ENCODE peak calls at places on chromosomes 2 and 18, in four cellular contexts. O is uterus, H is aorta, I is fibroblast of lung. V is an unnamed sample.

GRCh38 chr2:190696792-190697398 is 48.0 kb downstream of the NAB1 start:
- DNase-seq in O (no peak), H (no peak), I (no peak), V (no peak)

GRCh38 chr2:227325824-227326195 is 759 bp downstream of the MFF start:
- DNase-seq in O (no peak), H (no peak), I (peak), V (peak)

GRCh38 chr18:22191346-22191710 is 21.9 kb downstream of the GATA6 start:
- DNase-seq in O (no peak), H (no peak), I (peak), V (no peak)

GRCh38 chr2:6927186-6927585 is 10.0 kb downstream of the RNF144A start:
- DNase-seq in O (no peak), H (no peak), I (no peak), V (peak)

GRCh38 chr2:235000426-235001236 is 48.8 kb downstream of the SH3BP4 start:
- DNase-seq in O (no peak), H (no peak), I (peak), V (no peak)

GRCh38 chr2:85920810-85921545 is 32.2 kb upstream of the ST3GAL5 start:
- DNase-seq in O (no peak), H (no peak), I (no peak), V (peak)

GRCh38 chr2:173050684-173051083 is 25.0 kb upstream of the MAP3K20 start:
- DNase-seq in O (no peak), H (no peak), I (no peak), V (no peak)

GRCh38 chr2:151337643-151338042 is 19.7 kb upstream of the TNFAIP6 start:
- DNase-seq in O (no peak), H (no peak), I (peak), V (no peak)

GRCh38 chr18:5720132-5720531 is 175.2 kb downstream of the TMEM200C start:
- DNase-seq in O (no peak), H (no peak), I (no peak), V (no peak)

GRCh38 chr18:6776193-6776592 is 46.7 kb downstream of the ARHGAP28 start:
- DNase-seq in O (no peak), H (no peak), I (peak), V (no peak)

GRCh38 chr2:30652271-30652910 is 154.9 kb downstream of the CAPN13 start:
- DNase-seq in O (no peak), H (no peak), I (no peak), V (no peak)

GRCh38 chr18:76803814-76804213 is 18.5 kb upstream of the ZNF236 start:
- DNase-seq in O (peak), H (no peak), I (peak), V (peak)

GRCh38 chr18:30406728-30407127 is 635.8 kb downstream of the DSC3 start:
- DNase-seq in O (no peak), H (no peak), I (peak), V (no peak)

GRCh38 chr2:241901500-241902351 is 32.2 kb downstream of the RTP5 start:
- DNase-seq in O (peak), H (peak), I (peak), V (no peak)

GRCh38 chr2:31383471-31384153 is 30.9 kb downstream of the XDH start:
- DNase-seq in O (no peak), H (no peak), I (peak), V (no peak)

GRCh38 chr2:174344716-174345472 is 10.1 kb downstream of the SP9 start:
- DNase-seq in O (no peak), H (no peak), I (peak), V (no peak)

GRCh38 chr18:49708674-49709580 is 104.4 kb downstream of the ACAA2 start:
- DNase-seq in O (no peak), H (no peak), I (no peak), V (no peak)

GRCh38 chr2:147703171-147703570 is 141.7 kb upstream of the ACVR2A start:
- DNase-seq in O (no peak), H (no peak), I (no peak), V (no peak)

GRCh38 chr2:212451786-212452200 is 86.8 kb downstream of the ERBB4 start:
- DNase-seq in O (no peak), H (no peak), I (peak), V (no peak)

GRCh38 chr18:49613141-49613641 is 51.3 kb downstream of the LIPG start:
- DNase-seq in O (no peak), H (no peak), I (no peak), V (no peak)

GRCh38 chr2:59236723-59237122 is 995.6 kb upstream of the FANCL start:
- DNase-seq in O (no peak), H (no peak), I (peak), V (peak)

GRCh38 chr2:232438951-232439757 is 16.8 kb upstream of the ALPI start:
- DNase-seq in O (no peak), H (peak), I (peak), V (peak)

GRCh38 chr2:19532797-19533196 is 174.4 kb upstream of the OSR1 start:
- DNase-seq in O (no peak), H (no peak), I (peak), V (no peak)

GRCh38 chr2:101828267-101829017 is 130.9 kb downstream of the MAP4K4 start:
- DNase-seq in O (no peak), H (no peak), I (peak), V (no peak)

GRCh38 chr2:206799083-206799482 is 33.7 kb downstream of the FASTKD2 start:
- DNase-seq in O (no peak), H (no peak), I (peak), V (no peak)

GRCh38 chr2:174138161-174138560 is 110.2 kb downstream of the OLA1 start:
- DNase-seq in O (no peak), H (no peak), I (peak), V (peak)

GRCh38 chr2:136135924-136136906 is 18.3 kb upstream of the CXCR4 start:
- DNase-seq in O (no peak), H (no peak), I (no peak), V (no peak)

GRCh38 chr2:106104332-106105062 is 89.6 kb downstream of the UXS1 start:
- DNase-seq in O (peak), H (no peak), I (peak), V (peak)

GRCh38 chr2:121375621-121376159 is 90.7 kb upstream of the TFCP2L1 start:
- DNase-seq in O (no peak), H (no peak), I (no peak), V (no peak)

GRCh38 chr2:120404941-120405768 is 59.2 kb downstream of the INHBB start:
- DNase-seq in O (no peak), H (no peak), I (no peak), V (no peak)

GRCh38 chr2:179440642-179441251 is 176.1 kb upstream of the SESTD1 start:
- DNase-seq in O (no peak), H (no peak), I (peak), V (no peak)

GRCh38 chr2:20164061-20164733 is 60.7 kb downstream of the SDC1 start:
- DNase-seq in O (no peak), H (no peak), I (no peak), V (no peak)

GRCh38 chr2:46337208-46337994 is 40.2 kb downstream of the EPAS1 start:
- DNase-seq in O (no peak), H (no peak), I (no peak), V (no peak)

GRCh38 chr18:74219056-74219455 is 70.7 kb downstream of the TIMM21 start:
- DNase-seq in O (no peak), H (no peak), I (no peak), V (no peak)

GRCh38 chr2:56376699-56377665 is 193.2 kb downstream of the CCDC85A start:
- DNase-seq in O (no peak), H (no peak), I (no peak), V (no peak)

GRCh38 chr2:234444888-234445287 is 52.0 kb downstream of the ARL4C start:
- DNase-seq in O (no peak), H (no peak), I (peak), V (peak)

GRCh38 chr2:85393836-85394235 is 16.3 kb downstream of the CAPG start:
- DNase-seq in O (no peak), H (peak), I (peak), V (peak)

GRCh38 chr2:85095094-85095493 is 38.1 kb upstream of the TCF7L1 start:
- DNase-seq in O (no peak), H (no peak), I (peak), V (no peak)

GRCh38 chr2:171185941-171186340 is 25.2 kb upstream of the TLK1 start:
- DNase-seq in O (no peak), H (no peak), I (peak), V (no peak)

GRCh38 chr2:241049739-241050623 is 51.6 kb downstream of the SNED1 start:
- DNase-seq in O (no peak), H (peak), I (no peak), V (no peak)

GRCh38 chr2:14232212-14232611 is 400.3 kb upstream of the LRATD1 start:
- DNase-seq in O (no peak), H (no peak), I (no peak), V (no peak)
- H3K27ac ChIP-seq in O (no peak), H (no peak), I (no peak), V (no peak)

GRCh38 chr2:47379384-47379783 is 23.6 kb upstream of the MSH2 start:
- DNase-seq in O (no peak), H (no peak), I (no peak), V (no peak)

DNA sequence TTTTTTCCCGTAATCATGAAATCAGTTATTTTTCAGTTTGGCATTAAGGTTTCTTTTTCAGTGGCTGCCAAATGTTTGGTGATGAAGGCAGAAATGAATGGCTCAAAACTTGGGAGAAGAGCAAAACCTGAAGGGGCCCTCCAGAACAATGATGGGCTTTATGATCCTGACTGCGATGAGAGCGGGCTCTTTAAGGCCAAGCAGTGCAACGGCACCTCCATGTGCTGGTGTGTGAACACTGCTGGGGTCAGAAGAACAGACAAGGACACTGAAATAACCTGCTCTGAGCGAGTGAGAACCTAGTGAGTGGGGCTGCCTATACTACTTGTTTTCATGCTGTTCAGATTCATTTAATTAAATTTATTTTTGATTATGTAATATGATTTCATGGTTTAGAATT is 29.2 kb upstream of the MSH2 start:
- DNase-seq in O (no peak), H (no peak), I (no peak), V (no peak)
- H3K27ac ChIP-seq in O (no peak), H (no peak), I (no peak), V (no peak)

GRCh38 chr2:10433264-10433947 is 14.7 kb downstream of the ODC1 start:
- DNase-seq in O (no peak), H (no peak), I (no peak), V (no peak)

GRCh38 chr2:10436711-10437110 is 11.4 kb downstream of the ODC1 start:
- DNase-seq in O (no peak), H (no peak), I (no peak), V (no peak)

GRCh38 chr2:10435427-10436204 is 12.5 kb downstream of the ODC1 start:
- DNase-seq in O (no peak), H (no peak), I (no peak), V (no peak)

GRCh38 chr2:10433948-10434884 is 13.9 kb downstream of the ODC1 start:
- DNase-seq in O (no peak), H (no peak), I (no peak), V (no peak)

DNA sequence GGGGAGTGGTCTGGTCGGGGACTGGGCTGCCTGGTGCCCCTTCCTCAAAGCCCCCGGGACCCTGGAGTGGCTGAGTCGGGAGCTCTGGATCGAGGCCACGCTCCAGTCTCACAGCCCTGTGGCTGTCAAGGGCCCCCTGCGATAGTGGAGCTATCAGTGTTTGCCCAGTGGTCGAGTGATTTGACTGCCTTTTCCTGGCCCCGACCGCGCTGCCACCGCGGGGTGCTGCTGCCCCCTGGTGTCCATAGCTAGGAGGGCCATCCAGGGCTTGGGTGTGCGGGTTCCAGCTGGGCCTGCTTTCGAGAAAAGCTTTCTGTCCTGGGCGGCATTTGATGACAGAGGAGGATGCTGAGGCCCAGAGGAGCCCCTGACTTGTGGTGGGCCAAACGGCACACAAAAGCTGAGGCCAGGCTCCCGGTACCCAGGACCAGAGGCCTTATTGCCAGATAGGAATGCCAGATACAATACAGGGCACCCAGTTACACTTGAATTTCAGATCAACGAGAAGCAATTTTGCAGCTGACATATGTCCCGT is 13.2 kb downstream of the ODC1 start:
- DNase-seq in O (peak), H (peak), I (peak), V (peak)
- H3K27ac ChIP-seq in O (no peak), H (no peak), I (no peak), V (no peak)

DNA sequence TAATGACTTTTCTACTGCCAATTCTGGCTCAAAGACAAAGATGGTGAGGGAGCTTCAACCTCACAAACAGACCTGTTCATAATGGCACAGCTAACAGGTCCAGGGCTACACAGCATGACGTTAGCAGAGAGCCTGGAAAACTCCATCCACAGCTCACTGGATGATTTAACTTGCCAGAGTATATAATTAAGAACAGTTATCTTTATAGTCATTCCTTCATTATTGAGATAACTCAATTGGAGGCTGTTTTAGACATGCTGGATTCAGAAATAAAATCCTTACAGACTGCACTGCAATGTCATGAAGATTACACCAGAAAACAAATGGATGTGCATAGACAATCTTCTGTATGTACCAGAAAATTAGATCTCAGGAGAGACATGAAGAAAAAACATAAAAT is 55.1 kb upstream of the LYPD1 start:
- DNase-seq in O (no peak), H (no peak), I (no peak), V (no peak)
- H3K27ac ChIP-seq in O (no peak), H (no peak), I (no peak), V (no peak)

DNA sequence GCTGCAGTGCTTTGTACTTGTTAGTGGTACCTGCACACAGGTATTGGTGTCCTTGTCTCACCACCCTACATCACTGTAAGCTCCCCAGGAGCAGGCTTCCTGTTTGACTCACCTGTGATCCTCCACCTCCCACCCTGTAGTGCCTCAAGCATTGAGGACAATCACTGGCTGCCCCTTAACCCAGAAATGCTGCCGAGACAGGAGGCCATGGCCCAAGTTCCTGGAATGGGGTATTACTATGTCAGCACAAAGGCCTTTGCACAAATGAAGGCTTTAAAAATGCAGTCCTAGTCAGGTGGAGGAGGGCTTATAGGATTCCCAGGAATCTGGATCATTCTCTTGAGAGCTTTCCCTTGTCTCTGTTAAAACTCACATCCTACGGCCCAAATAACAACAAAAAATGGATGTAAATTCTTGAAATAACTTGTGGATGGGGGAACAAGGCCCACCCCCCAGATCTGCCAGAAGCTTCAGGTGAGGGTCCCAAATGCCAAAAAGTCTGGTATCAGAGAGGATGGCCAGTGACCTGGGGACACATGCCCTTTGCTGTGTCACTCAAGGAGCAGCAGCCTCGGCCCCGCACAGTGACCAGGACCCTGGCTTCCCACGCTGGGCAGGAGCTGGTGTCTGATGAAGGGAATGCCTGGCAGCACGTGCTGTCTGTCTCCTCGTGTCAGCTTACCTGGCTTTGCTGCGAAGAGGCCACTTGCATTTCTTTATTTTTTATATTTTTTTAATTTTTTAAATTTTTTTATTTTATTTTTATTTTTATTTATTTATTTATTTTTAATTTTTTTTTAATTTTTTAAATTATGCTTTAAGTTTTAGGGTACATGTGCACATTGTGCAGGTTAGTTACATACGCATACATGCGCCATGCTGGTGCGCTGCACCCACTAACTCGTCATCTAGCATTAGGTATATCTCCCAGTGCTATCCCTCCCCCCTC is 3.7 kb upstream of the IL37 start:
- DNase-seq in O (no peak), H (no peak), I (no peak), V (no peak)
- H3K27ac ChIP-seq in O (no peak), H (no peak), I (no peak), V (no peak)

GRCh38 chr2:191836471-191836852 is 10.4 kb downstream of the CAVIN2 start:
- DNase-seq in O (no peak), H (no peak), I (no peak), V (no peak)
- H3K27ac ChIP-seq in O (no peak), H (no peak), I (no peak), V (no peak)

GRCh38 chr2:60485055-60485454 is 68.4 kb downstream of the BCL11A start:
- DNase-seq in O (no peak), H (no peak), I (no peak), V (no peak)

GRCh38 chr2:60485550-60485949 is 67.9 kb downstream of the BCL11A start:
- DNase-seq in O (no peak), H (no peak), I (no peak), V (no peak)

GRCh38 chr2:60488291-60488690 is 65.2 kb downstream of the BCL11A start:
- DNase-seq in O (no peak), H (no peak), I (no peak), V (no peak)

GRCh38 chr2:60484080-60484737 is 69.2 kb downstream of the BCL11A start:
- DNase-seq in O (no peak), H (no peak), I (peak), V (peak)

GRCh38 chr2:60486067-60486466 is 67.4 kb downstream of the BCL11A start:
- DNase-seq in O (no peak), H (no peak), I (no peak), V (no peak)
- H3K27ac ChIP-seq in O (no peak), H (no peak), I (no peak), V (no peak)

GRCh38 chr2:54557211-54557600 is 101.1 kb downstream of the SPTBN1 start:
- DNase-seq in O (no peak), H (no peak), I (no peak), V (no peak)
- H3K27ac ChIP-seq in O (peak), H (no peak), I (peak), V (peak)

DNA sequence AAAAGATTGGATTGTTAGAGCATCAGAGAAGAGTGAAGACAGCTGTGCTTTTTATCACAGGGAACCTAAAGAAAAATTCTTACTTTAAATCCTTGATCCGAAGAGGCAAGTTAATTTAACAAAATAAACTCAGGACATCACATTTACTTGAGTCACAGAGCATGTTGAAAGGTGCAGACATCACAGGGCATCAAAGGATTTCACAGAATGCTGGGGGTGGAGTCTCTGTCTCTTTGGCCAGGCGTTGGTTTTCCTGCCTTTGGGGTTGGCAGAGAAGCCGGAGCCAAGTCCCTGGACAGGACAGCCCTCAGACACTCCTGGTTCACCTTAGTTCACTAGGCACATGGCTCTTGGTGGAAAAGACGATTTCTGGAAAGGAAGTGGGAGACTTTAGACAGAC is 56.3 kb downstream of the SH3RF3 start:
- DNase-seq in O (peak), H (no peak), I (peak), V (peak)
- H3K27ac ChIP-seq in O (peak), H (peak), I (peak), V (peak)

V was measured in adrenal gland.